ENCODE peak calls at places on chromosomes 5 and 9, in eight cellular contexts. K is ascending aorta, D is OCI-LY7, S is endodermal cell, M is SJSA1, H is body of pancreas, N is heart left ventricle, J is stomach. P is an unnamed sample. For H3K36me3, the result is how much of the 10 kb centered on the place peaks cover.

GRCh38 chr9:99135498-99135897 is 30.6 kb downstream of the TGFBR1 start:
- DNase-seq in M (no peak), S (no peak), N (no peak), H (no peak), J (no peak), K (no peak), D (peak), P (no peak)

GRCh38 chr9:127444283-127444920 is 6.8 kb downstream of the RPL12 start:
- DNase-seq in H (no peak), N (no peak), M (no peak), D (peak), J (no peak), S (peak), K (no peak), P (no peak)

GRCh38 chr9:32251539-32251938 is 132.9 kb upstream of the ACO1 start:
- DNase-seq in H (peak), J (peak), N (peak), K (no peak), M (peak), D (peak), S (peak), P (peak)

GRCh38 chr5:129988453-129988852 is 84.2 kb downstream of the CHSY3 start:
- DNase-seq in D (no peak), J (no peak), K (no peak), H (no peak), M (no peak), N (no peak), S (no peak), P (no peak)

GRCh38 chr9:19618816-19619215 is 170.0 kb downstream of the SLC24A2 start:
- DNase-seq in K (no peak), M (no peak), J (no peak), S (no peak), N (no peak), H (no peak), D (no peak), P (no peak)

GRCh38 chr5:180084638-180085561 is 13.3 kb upstream of the RNF130 start:
- DNase-seq in J (peak), N (no peak), S (peak), H (peak), K (peak), D (no peak), M (no peak), P (no peak)

GRCh38 chr5:74233571-74233970 is 407.0 kb downstream of the ENC1 start:
- DNase-seq in N (no peak), S (no peak), J (no peak), M (no peak), H (no peak), D (no peak), K (no peak), P (no peak)

GRCh38 chr9:105154723-105155191 is 89.7 kb upstream of the SLC44A1 start:
- DNase-seq in N (no peak), S (no peak), D (no peak), M (no peak), H (peak), K (no peak), J (no peak), P (no peak)

GRCh38 chr9:23492126-23493002 is 333.7 kb downstream of the ELAVL2 start:
- DNase-seq in J (no peak), K (no peak), N (no peak), S (peak), H (peak), D (peak), M (no peak), P (no peak)

GRCh38 chr9:133633681-133633990 is 2.5 kb upstream of the DBH start:
- DNase-seq in K (no peak), S (no peak), H (no peak), N (no peak), M (no peak), D (no peak), J (no peak), P (no peak)

GRCh38 chr9:127388037-127388855 is 8.7 kb upstream of the SLC2A8 start:
- DNase-seq in M (peak), S (no peak), K (peak), D (peak), J (no peak), H (peak), N (no peak), P (peak)

DNA sequence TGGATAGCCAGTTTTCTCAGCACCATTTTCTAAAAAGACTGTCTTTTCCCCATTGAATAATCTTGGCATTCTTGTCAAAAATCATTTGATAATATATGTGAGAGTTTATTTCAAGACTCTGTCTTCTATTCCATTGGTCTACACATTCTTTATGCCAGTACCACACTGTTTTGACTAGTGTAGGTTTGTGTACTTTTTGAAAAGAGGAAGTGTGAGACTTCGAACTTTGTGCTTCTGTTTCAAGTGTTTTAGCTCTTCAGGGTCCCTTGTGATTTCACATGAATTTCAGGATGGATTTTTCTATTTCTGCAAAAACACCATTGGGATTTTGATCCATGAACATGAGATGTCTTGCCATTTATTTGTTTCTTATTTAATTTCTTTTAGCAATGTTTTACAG is 78.5 kb upstream of the ALDH1A1 start:
- DNase-seq in J (no peak), S (no peak), N (no peak), D (no peak), H (no peak), M (no peak), K (no peak), P (no peak)
- H3K27ac ChIP-seq in J (no peak), S (no peak), N (no peak), D (no peak), H (no peak), M (no peak), K (no peak), P (peak)

DNA sequence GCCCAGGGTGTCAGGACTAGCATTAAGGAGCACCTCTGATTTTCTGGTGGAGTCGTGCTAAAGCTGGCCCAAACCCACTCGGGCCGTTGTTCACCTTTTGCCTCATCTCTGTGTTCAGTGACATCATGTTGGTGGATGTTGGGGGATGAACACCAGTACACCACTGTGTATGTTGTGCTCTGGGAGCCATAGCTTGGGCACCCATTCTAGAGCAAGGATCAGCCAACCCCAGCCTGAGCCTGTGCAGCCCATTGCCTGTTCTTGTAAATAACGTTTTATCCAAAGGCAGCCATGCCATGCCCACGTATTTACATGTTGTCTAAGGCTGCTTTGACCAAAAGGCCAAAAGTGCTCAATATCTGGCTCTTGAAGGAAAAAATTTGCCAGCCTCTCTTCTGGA is 245.6 kb downstream of the FANCC start:
- DNase-seq in J (no peak), H (no peak), D (no peak), M (no peak), N (no peak), K (no peak), S (no peak), P (no peak)
- H3K36me3 ChIP-seq in J (under half), H (under half), D (under half), M (half or more), N (half or more), K (under half), S (under half), P (under half)

GRCh38 chr5:163535290-163535689 is 29.9 kb downstream of the MAT2B start:
- DNase-seq in M (no peak), S (no peak), N (no peak), K (no peak), J (no peak), H (no peak), D (no peak), P (no peak)

GRCh38 chr5:163532203-163532892 is 26.9 kb downstream of the MAT2B start:
- DNase-seq in J (no peak), H (no peak), S (peak), K (no peak), M (no peak), D (no peak), N (no peak), P (no peak)

GRCh38 chr5:163531272-163531671 is 25.9 kb downstream of the MAT2B start:
- DNase-seq in S (peak), J (no peak), H (no peak), M (no peak), D (no peak), K (no peak), N (no peak), P (no peak)

GRCh38 chr5:163533229-163533628 is 27.8 kb downstream of the MAT2B start:
- DNase-seq in H (no peak), N (no peak), D (no peak), K (no peak), M (no peak), S (peak), J (no peak), P (no peak)

GRCh38 chr5:163534476-163535172 is 29.2 kb downstream of the MAT2B start:
- DNase-seq in H (no peak), K (no peak), D (no peak), S (peak), J (no peak), N (peak), M (no peak), P (no peak)
- H3K27ac ChIP-seq in H (no peak), K (no peak), D (no peak), S (no peak), J (no peak), N (peak), M (no peak), P (no peak)

GRCh38 chr5:119478781-119479180 is 26.5 kb downstream of the HSD17B4 start:
- DNase-seq in M (no peak), J (no peak), N (no peak), H (no peak), S (no peak), D (no peak), K (no peak), P (no peak)
- H3K36me3 ChIP-seq in M (under half), J (under half), N (half or more), H (under half), S (half or more), D (under half), K (under half), P (under half)

GRCh38 chr5:139364466-139364865 is 18.6 kb downstream of the SLC23A1 start:
- DNase-seq in N (no peak), S (no peak), D (no peak), J (no peak), K (no peak), M (no peak), H (no peak), P (no peak)
- H3K27ac ChIP-seq in N (no peak), S (no peak), D (no peak), J (no peak), K (no peak), M (no peak), H (no peak), P (peak)